ENCODE peak calls at places on chromosome 13, in six cellular contexts. One of them, this sample, is unnamed.

GRCh38 chr13:101511766-101512165 is 59.3 kb downstream of the ITGBL1 start:
- DNase-seq in HepG2: no peak
- DNase-seq in uterus: no peak
- DNase-seq in stomach: no peak
- DNase-seq in lower leg skin: no peak
- DNase-seq in gastrocnemius medialis: no peak
- DNase-seq in this sample: no peak

GRCh38 chr13:79448413-79448812 is 32.5 kb upstream of the NDFIP2 start:
- DNase-seq in HepG2: no peak
- DNase-seq in uterus: no peak
- DNase-seq in stomach: no peak
- DNase-seq in lower leg skin: no peak
- DNase-seq in gastrocnemius medialis: no peak
- DNase-seq in this sample: no peak

GRCh38 chr13:94778986-94779385 is 66.6 kb upstream of the SOX21 start:
- DNase-seq in HepG2: no peak
- DNase-seq in uterus: no peak
- DNase-seq in stomach: no peak
- DNase-seq in lower leg skin: no peak
- DNase-seq in gastrocnemius medialis: no peak
- DNase-seq in this sample: no peak

GRCh38 chr13:34943675-34944634 is 1.9 kb downstream of the NBEA start:
- DNase-seq in HepG2: no peak
- DNase-seq in uterus: no peak
- DNase-seq in stomach: no peak
- DNase-seq in lower leg skin: no peak
- DNase-seq in gastrocnemius medialis: no peak
- DNase-seq in this sample: no peak

GRCh38 chr13:47256618-47257017 is 359.8 kb upstream of the HTR2A start:
- DNase-seq in HepG2: no peak
- DNase-seq in uterus: no peak
- DNase-seq in stomach: no peak
- DNase-seq in lower leg skin: no peak
- DNase-seq in gastrocnemius medialis: no peak
- DNase-seq in this sample: peak

GRCh38 chr13:79492313-79492798 is 11.4 kb downstream of the NDFIP2 start:
- DNase-seq in HepG2: no peak
- DNase-seq in uterus: no peak
- DNase-seq in stomach: no peak
- DNase-seq in lower leg skin: no peak
- DNase-seq in gastrocnemius medialis: no peak
- DNase-seq in this sample: no peak

GRCh38 chr13:24254151-24254810 is 55.1 kb upstream of the C1QTNF9 start:
- DNase-seq in HepG2: no peak
- DNase-seq in uterus: no peak
- DNase-seq in stomach: no peak
- DNase-seq in lower leg skin: no peak
- DNase-seq in gastrocnemius medialis: no peak
- DNase-seq in this sample: no peak

GRCh38 chr13:79674765-79675515 is 194.0 kb downstream of the NDFIP2 start:
- DNase-seq in HepG2: no peak
- DNase-seq in uterus: no peak
- DNase-seq in stomach: no peak
- DNase-seq in lower leg skin: no peak
- DNase-seq in gastrocnemius medialis: no peak
- DNase-seq in this sample: no peak

GRCh38 chr13:80547341-80547740 is 206.4 kb upstream of the SPRY2 start:
- DNase-seq in HepG2: no peak
- DNase-seq in uterus: no peak
- DNase-seq in stomach: no peak
- DNase-seq in lower leg skin: no peak
- DNase-seq in gastrocnemius medialis: no peak
- DNase-seq in this sample: no peak

GRCh38 chr13:41058229-41059070 is 2.9 kb upstream of the WBP4 start:
- DNase-seq in HepG2: no peak
- DNase-seq in uterus: no peak
- DNase-seq in stomach: no peak
- DNase-seq in lower leg skin: no peak
- DNase-seq in gastrocnemius medialis: no peak
- DNase-seq in this sample: no peak

GRCh38 chr13:73250061-73250460 is 191.3 kb downstream of the KLF5 start:
- DNase-seq in HepG2: no peak
- DNase-seq in uterus: no peak
- DNase-seq in stomach: no peak
- DNase-seq in lower leg skin: no peak
- DNase-seq in gastrocnemius medialis: no peak
- DNase-seq in this sample: no peak

GRCh38 chr13:91351123-91351522 is 3.6 kb downstream of the MIR17HG start:
- DNase-seq in HepG2: no peak
- DNase-seq in uterus: no peak
- DNase-seq in stomach: no peak
- DNase-seq in lower leg skin: no peak
- DNase-seq in gastrocnemius medialis: no peak
- DNase-seq in this sample: no peak

GRCh38 chr13:91351980-91352379 is 4.5 kb downstream of the MIR17HG start:
- DNase-seq in HepG2: no peak
- DNase-seq in uterus: no peak
- DNase-seq in stomach: no peak
- DNase-seq in lower leg skin: no peak
- DNase-seq in gastrocnemius medialis: no peak
- DNase-seq in this sample: no peak

GRCh38 chr13:91355099-91355825 is 7.8 kb downstream of the MIR17HG start:
- DNase-seq in HepG2: no peak
- DNase-seq in uterus: no peak
- DNase-seq in stomach: no peak
- DNase-seq in lower leg skin: no peak
- DNase-seq in gastrocnemius medialis: no peak
- DNase-seq in this sample: no peak

GRCh38 chr13:91355826-91356710 is 8.6 kb downstream of the MIR17HG start:
- DNase-seq in HepG2: no peak
- DNase-seq in uterus: no peak
- DNase-seq in stomach: no peak
- DNase-seq in lower leg skin: no peak
- DNase-seq in gastrocnemius medialis: no peak
- DNase-seq in this sample: no peak

DNA sequence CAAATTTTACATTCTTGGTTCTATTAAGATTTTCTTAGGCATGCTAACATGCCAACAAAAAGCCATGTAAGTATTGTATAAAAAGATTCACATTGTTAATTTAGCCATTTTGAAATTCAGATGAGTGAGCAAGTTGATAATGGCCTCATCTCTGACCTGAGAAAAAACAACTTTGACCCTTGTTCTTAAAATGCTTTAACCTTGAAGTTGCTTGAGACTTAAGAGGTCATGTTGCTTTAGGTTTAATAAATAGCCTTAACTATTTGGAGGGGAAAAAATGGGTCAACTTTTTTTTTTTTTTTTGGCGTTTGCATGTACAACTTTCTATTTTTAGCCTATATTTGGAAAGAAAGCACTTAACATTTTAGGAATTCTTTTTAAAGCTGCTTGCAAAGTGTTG is 6.0 kb downstream of the MIR17HG start:
- DNase-seq in HepG2: no peak
- DNase-seq in uterus: no peak
- DNase-seq in stomach: no peak
- DNase-seq in lower leg skin: no peak
- DNase-seq in gastrocnemius medialis: no peak
- DNase-seq in this sample: no peak
- TF ChIP-seq POLR2A in HepG2: no peak
- TF ChIP-seq POLR2A in uterus: no peak
- TF ChIP-seq POLR2A in stomach: no peak
- TF ChIP-seq POLR2A in lower leg skin: no peak
- TF ChIP-seq POLR2A in gastrocnemius medialis: no peak
- TF ChIP-seq POLR2A in this sample: no peak

DNA sequence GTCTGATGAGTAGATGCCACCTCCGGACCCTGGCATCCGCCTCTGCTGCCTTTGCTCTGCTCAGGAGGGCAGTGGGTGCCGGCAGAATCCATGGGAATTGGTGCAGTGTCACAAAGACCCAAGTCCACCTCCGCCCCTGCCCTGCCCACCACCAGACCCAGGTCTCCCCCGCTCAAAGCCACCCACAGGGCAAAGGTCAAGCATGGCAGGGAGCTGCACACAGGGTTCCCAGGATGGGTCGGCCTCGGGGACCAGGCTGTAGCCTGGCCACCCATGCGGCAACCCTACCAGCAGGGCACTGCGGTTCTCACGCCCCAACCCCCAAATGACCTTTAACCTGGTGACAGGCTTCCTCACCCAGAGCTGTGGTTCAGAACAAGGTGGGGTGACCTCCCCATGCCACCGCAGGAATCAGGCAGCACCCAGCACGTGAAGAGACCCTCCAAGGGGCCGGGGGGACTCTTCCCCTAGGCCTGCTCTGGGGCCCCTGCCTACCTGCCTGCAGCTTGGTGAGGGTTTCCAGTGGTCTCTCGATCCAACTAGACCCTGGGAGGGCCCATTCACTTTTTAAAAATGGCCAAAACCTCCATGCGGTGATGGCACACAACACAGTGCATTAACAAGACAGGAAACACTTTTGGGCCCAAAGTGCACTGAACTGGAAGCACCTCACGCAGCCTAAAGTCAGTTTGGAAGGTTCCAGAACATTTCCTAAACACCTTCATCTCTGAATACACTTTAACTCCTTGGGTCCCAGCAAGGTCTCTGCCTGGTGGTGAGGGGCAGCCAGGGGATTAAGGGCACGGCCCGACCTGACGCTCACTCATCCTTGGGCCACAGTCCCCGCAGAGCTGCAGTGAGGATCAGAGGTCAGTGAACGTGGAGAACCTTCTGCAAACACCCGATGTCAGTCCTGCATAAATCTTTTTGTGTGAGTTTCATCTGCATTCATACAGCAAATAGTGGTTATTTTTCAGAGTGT is 11.0 kb downstream of the GAS6 start:
- DNase-seq in HepG2: no peak
- DNase-seq in uterus: peak
- DNase-seq in stomach: no peak
- DNase-seq in lower leg skin: no peak
- DNase-seq in gastrocnemius medialis: no peak
- DNase-seq in this sample: no peak
- TF ChIP-seq POLR2A in HepG2: no peak
- TF ChIP-seq POLR2A in uterus: no peak
- TF ChIP-seq POLR2A in stomach: no peak
- TF ChIP-seq POLR2A in lower leg skin: no peak
- TF ChIP-seq POLR2A in gastrocnemius medialis: no peak
- TF ChIP-seq POLR2A in this sample: no peak

GRCh38 chr13:110916671-110917142 is 1.8 kb upstream of the ANKRD10 start:
- DNase-seq in HepG2: no peak
- DNase-seq in uterus: no peak
- DNase-seq in stomach: no peak
- DNase-seq in lower leg skin: no peak
- DNase-seq in gastrocnemius medialis: no peak
- DNase-seq in this sample: no peak

GRCh38 chr13:110914293-110915056 is 394 bp downstream of the ANKRD10 start:
- DNase-seq in HepG2: peak
- DNase-seq in uterus: peak
- DNase-seq in stomach: peak
- DNase-seq in lower leg skin: peak
- DNase-seq in gastrocnemius medialis: peak
- DNase-seq in this sample: peak

GRCh38 chr13:110913911-110914292 is 967 bp downstream of the ANKRD10 start:
- DNase-seq in HepG2: no peak
- DNase-seq in uterus: no peak
- DNase-seq in stomach: no peak
- DNase-seq in lower leg skin: no peak
- DNase-seq in gastrocnemius medialis: no peak
- DNase-seq in this sample: no peak

GRCh38 chr13:110915057-110915873 is at the start of gene ANKRD10:
- DNase-seq in HepG2: peak
- DNase-seq in uterus: peak
- DNase-seq in stomach: peak
- DNase-seq in lower leg skin: peak
- DNase-seq in gastrocnemius medialis: peak
- DNase-seq in this sample: peak

GRCh38 chr13:110915874-110916670 is 1.2 kb upstream of the ANKRD10 start:
- DNase-seq in HepG2: peak
- DNase-seq in uterus: no peak
- DNase-seq in stomach: no peak
- DNase-seq in lower leg skin: no peak
- DNase-seq in gastrocnemius medialis: no peak
- DNase-seq in this sample: no peak
- TF ChIP-seq POLR2A in HepG2: no peak
- TF ChIP-seq POLR2A in uterus: no peak
- TF ChIP-seq POLR2A in stomach: no peak
- TF ChIP-seq POLR2A in lower leg skin: no peak
- TF ChIP-seq POLR2A in gastrocnemius medialis: peak
- TF ChIP-seq POLR2A in this sample: no peak

DNA sequence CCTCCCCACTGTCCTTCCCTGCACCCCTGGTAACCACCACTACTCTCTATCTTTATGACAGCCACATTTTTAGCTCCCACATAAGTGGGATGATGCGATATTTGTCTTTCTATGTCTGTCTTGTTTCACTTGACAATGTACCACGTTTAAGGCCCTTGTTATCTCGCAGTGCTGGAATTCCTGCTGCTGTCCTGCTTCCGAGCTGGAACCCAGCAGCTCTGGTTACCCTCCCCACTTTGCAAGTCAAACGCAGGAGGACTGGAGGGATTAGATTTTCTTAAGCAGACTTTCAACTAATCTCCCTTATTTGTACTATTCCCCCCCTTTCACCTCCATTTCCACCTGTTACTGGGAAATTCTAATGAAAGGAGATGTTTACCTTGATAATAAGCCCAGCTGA is 59.1 kb upstream of the PDX1 start:
- DNase-seq in HepG2: no peak
- DNase-seq in uterus: no peak
- DNase-seq in stomach: no peak
- DNase-seq in lower leg skin: no peak
- DNase-seq in gastrocnemius medialis: no peak
- DNase-seq in this sample: no peak
- TF ChIP-seq POLR2A in HepG2: no peak
- TF ChIP-seq POLR2A in uterus: no peak
- TF ChIP-seq POLR2A in stomach: no peak
- TF ChIP-seq POLR2A in lower leg skin: no peak
- TF ChIP-seq POLR2A in gastrocnemius medialis: no peak
- TF ChIP-seq POLR2A in this sample: no peak

GRCh38 chr13:38012096-38012495 is 142.5 kb upstream of the TRPC4 start:
- DNase-seq in HepG2: no peak
- DNase-seq in uterus: no peak
- DNase-seq in stomach: no peak
- DNase-seq in lower leg skin: no peak
- DNase-seq in gastrocnemius medialis: no peak
- DNase-seq in this sample: no peak
- TF ChIP-seq POLR2A in HepG2: no peak
- TF ChIP-seq POLR2A in uterus: no peak
- TF ChIP-seq POLR2A in stomach: no peak
- TF ChIP-seq POLR2A in lower leg skin: no peak
- TF ChIP-seq POLR2A in gastrocnemius medialis: no peak
- TF ChIP-seq POLR2A in this sample: no peak

DNA sequence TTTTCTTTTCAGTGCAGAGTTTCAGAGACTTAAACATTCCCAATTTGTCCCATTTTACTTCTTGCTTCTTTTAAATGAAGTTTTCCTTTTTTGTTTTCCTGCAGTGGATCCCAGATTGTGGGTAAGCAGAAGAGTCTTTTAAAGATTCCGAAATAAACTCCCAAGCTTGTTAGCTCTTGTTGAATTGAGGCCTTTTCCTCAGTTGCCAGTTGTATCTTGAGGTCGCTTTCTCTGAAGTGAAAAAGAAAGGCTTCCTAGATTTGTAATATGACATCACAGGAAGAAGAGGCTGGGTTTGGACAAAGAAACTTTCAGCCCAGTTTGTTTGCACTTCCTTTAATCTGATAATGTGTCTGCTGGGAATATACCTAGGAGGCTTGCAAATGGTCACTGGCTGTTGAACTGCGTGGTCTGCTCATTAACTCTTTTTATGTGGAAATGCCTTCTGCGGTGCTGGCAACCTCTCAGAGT is at the start of gene LPAR6:
- DNase-seq in HepG2: peak
- DNase-seq in uterus: no peak
- DNase-seq in stomach: no peak
- DNase-seq in lower leg skin: no peak
- DNase-seq in gastrocnemius medialis: no peak
- DNase-seq in this sample: no peak
- TF ChIP-seq POLR2A in HepG2: peak
- TF ChIP-seq POLR2A in uterus: peak
- TF ChIP-seq POLR2A in stomach: no peak
- TF ChIP-seq POLR2A in lower leg skin: no peak
- TF ChIP-seq POLR2A in gastrocnemius medialis: peak
- TF ChIP-seq POLR2A in this sample: no peak

This sample was measured in H54.